ENCODE peak calls at places on chromosomes 11 and 22, in six cellular contexts. G is HCT116, K is brain microvascular endothelial cell, V is colonic mucosa, Z is fibroblast of lung, D is uterus. F is an unnamed sample.

GRCh38 chr11:35549787-35550186 is 24.4 kb upstream of the PAMR1 start:
- DNase-seq in G (no peak), Z (peak), V (no peak), K (peak), D (no peak), F (no peak)

GRCh38 chr11:13311570-13311969 is 34.0 kb downstream of the BMAL1 start:
- DNase-seq in Z (no peak), K (no peak), V (no peak), G (no peak), D (no peak), F (no peak)

GRCh38 chr22:39925273-39925672 is 24.4 kb downstream of the GRAP2 start:
- DNase-seq in Z (no peak), V (no peak), G (no peak), K (no peak), D (no peak), F (no peak)

GRCh38 chr11:10770626-10771254 is 19.7 kb downstream of the CTR9 start:
- DNase-seq in V (peak), K (peak), D (peak), Z (peak), G (peak), F (peak)

GRCh38 chr11:120400564-120401364 is 64.6 kb downstream of the ARHGEF12 start:
- DNase-seq in K (peak), V (peak), Z (peak), D (no peak), G (peak), F (no peak)

GRCh38 chr11:71996946-71997345 is 1.8 kb upstream of the IL18BP start:
- DNase-seq in Z (no peak), D (no peak), K (no peak), V (no peak), G (no peak), F (peak)

GRCh38 chr11:73393011-73393380 is 16.8 kb downstream of the RELT start:
- DNase-seq in G (no peak), K (peak), D (no peak), V (no peak), Z (no peak), F (no peak)

GRCh38 chr22:32628626-32629587 is 154.3 kb downstream of the FBXO7 start:
- DNase-seq in K (no peak), V (no peak), D (no peak), G (no peak), Z (no peak), F (no peak)

GRCh38 chr11:61004841-61005240 is 33.4 kb downstream of the CD6 start:
- DNase-seq in V (no peak), G (no peak), K (no peak), D (no peak), Z (peak), F (no peak)

GRCh38 chr22:23404689-23405365 is 175.3 kb downstream of the IGLL1 start:
- DNase-seq in K (peak), D (no peak), G (no peak), Z (no peak), V (no peak), F (no peak)

GRCh38 chr11:94897330-94897768 is 76.0 kb downstream of the CWC15 start:
- DNase-seq in G (peak), D (peak), V (peak), Z (peak), K (peak), F (no peak)

GRCh38 chr11:14855890-14856289 is 36.1 kb downstream of the CYP2R1 start:
- DNase-seq in K (no peak), D (no peak), G (no peak), V (no peak), Z (no peak), F (no peak)

GRCh38 chr11:66157182-66157864 is 87.3 kb downstream of the PACS1 start:
- DNase-seq in Z (peak), V (no peak), K (no peak), D (no peak), G (no peak), F (no peak)

GRCh38 chr11:68040957-68041591 is 2.2 kb downstream of the TCIRG1 start:
- DNase-seq in Z (no peak), K (no peak), D (peak), G (no peak), V (peak), F (peak)

GRCh38 chr11:105573091-105573490 is 36.8 kb upstream of the GRIA4 start:
- DNase-seq in G (no peak), D (no peak), K (peak), Z (peak), V (no peak), F (no peak)

GRCh38 chr22:22687638-22688500 is 43.5 kb downstream of the GGTLC2 start:
- DNase-seq in G (no peak), D (peak), V (peak), K (peak), Z (peak), F (no peak)

GRCh38 chr22:41117127-41117965 is 25.0 kb downstream of the EP300 start:
- DNase-seq in G (no peak), K (no peak), D (no peak), V (no peak), Z (no peak), F (no peak)

GRCh38 chr11:19828382-19829108 is 115.9 kb downstream of the NAV2 start:
- DNase-seq in Z (no peak), K (no peak), D (no peak), G (no peak), V (no peak), F (no peak)

GRCh38 chr11:23688835-23689234 is 808.0 kb upstream of the LUZP2 start:
- DNase-seq in D (no peak), K (peak), Z (peak), G (no peak), V (no peak), F (no peak)

GRCh38 chr11:61551630-61552029 is 29.2 kb downstream of the SYT7 start:
- DNase-seq in K (no peak), G (peak), Z (peak), D (no peak), V (no peak), F (no peak)

GRCh38 chr22:43390166-43390565 is 21.6 kb upstream of the MPPED1 start:
- DNase-seq in V (no peak), K (no peak), D (no peak), Z (no peak), G (no peak), F (no peak)

GRCh38 chr11:78211565-78211964 is 22.8 kb downstream of the USP35 start:
- DNase-seq in D (no peak), V (no peak), K (no peak), Z (no peak), G (no peak), F (no peak)

GRCh38 chr11:109898592-109898991 is 194.6 kb upstream of the ZC3H12C start:
- DNase-seq in Z (no peak), K (no peak), D (no peak), G (no peak), V (no peak), F (no peak)

GRCh38 chr11:15655552-15655951 is 540.8 kb downstream of the INSC start:
- DNase-seq in G (no peak), Z (no peak), K (no peak), V (no peak), D (no peak), F (no peak)

GRCh38 chr22:43014062-43014875 is 680 bp downstream of the PACSIN2 start:
- DNase-seq in K (no peak), D (peak), V (peak), Z (peak), G (no peak), F (peak)

GRCh38 chr22:19678949-19679348 is 35.4 kb upstream of the SEPTIN5 start:
- DNase-seq in V (no peak), D (no peak), G (no peak), K (no peak), Z (no peak), F (no peak)

GRCh38 chr11:124800226-124800929 is at the start of gene MSANTD2:
- DNase-seq in V (peak), Z (peak), G (peak), K (peak), D (peak), F (peak)
- TF ChIP-seq CTCF in V (no peak), Z (no peak), G (no peak), K (peak), D (no peak), F (no peak)

DNA sequence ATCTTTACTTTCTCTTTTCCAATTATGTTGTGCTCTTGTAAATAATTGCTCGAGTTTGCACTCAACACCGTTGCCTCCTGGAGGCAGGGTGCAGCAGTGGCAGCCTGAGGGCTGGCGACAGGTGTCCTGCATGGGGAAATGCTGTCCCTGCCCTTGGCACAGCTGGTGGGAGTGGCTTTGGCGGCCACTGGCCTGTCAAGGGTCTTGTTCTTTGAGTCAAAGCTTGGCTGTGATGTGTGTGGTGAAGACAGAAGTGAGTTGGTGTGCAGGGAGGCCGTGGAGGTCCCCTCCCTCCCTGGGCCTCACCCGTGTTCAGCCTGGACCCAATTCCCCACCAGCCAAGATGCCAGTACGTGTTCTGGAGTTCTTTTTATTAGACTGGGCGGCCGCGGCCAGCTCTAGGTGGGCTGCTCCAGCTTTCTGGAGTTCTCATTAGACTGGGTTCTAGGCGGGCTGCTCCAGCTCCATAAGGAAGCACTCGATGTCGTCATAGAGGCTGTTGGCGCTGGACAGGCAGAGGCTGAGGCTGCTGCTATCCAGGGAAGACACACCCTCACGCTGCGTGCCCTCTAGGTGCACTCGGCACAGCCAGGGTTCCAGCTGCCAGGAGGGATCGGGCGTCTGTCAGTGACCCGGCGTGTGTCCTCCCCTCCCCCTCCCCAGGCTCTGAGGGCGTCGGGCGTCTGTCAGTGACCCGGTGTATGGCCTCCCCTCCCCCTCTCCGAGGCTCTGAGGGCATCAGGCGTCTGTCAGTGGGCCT is 3.4 kb downstream of the IRF7 start:
- DNase-seq in V (peak), K (no peak), G (peak), D (peak), Z (no peak), F (peak)
- TF ChIP-seq CTCF in V (peak), K (peak), G (peak), D (no peak), Z (peak), F (peak)

GRCh38 chr22:50082961-50083461 is 2.2 kb downstream of the MLC1 start:
- DNase-seq in Z (no peak), G (no peak), D (no peak), K (no peak), V (no peak), F (no peak)
- TF ChIP-seq CTCF in Z (no peak), G (no peak), D (no peak), K (no peak), V (no peak), F (no peak)

GRCh38 chr22:36860017-36860416 is 789 bp upstream of the NCF4 start:
- DNase-seq in Z (no peak), G (no peak), K (no peak), V (no peak), D (no peak), F (no peak)
- TF ChIP-seq CTCF in Z (no peak), G (no peak), K (no peak), V (no peak), D (no peak), F (no peak)

GRCh38 chr11:12248330-12248729 is 129.0 kb upstream of the PARVA start:
- DNase-seq in G (no peak), Z (peak), K (no peak), V (peak), D (peak), F (peak)

GRCh38 chr11:12249590-12250260 is 127.6 kb upstream of the PARVA start:
- DNase-seq in V (peak), Z (no peak), D (no peak), K (no peak), G (no peak), F (no peak)

GRCh38 chr11:12253843-12254281 is 123.5 kb upstream of the PARVA start:
- DNase-seq in G (no peak), K (no peak), Z (no peak), D (no peak), V (peak), F (no peak)

GRCh38 chr11:12247543-12248287 is 129.7 kb upstream of the PARVA start:
- DNase-seq in V (no peak), G (no peak), K (no peak), Z (no peak), D (no peak), F (no peak)

DNA sequence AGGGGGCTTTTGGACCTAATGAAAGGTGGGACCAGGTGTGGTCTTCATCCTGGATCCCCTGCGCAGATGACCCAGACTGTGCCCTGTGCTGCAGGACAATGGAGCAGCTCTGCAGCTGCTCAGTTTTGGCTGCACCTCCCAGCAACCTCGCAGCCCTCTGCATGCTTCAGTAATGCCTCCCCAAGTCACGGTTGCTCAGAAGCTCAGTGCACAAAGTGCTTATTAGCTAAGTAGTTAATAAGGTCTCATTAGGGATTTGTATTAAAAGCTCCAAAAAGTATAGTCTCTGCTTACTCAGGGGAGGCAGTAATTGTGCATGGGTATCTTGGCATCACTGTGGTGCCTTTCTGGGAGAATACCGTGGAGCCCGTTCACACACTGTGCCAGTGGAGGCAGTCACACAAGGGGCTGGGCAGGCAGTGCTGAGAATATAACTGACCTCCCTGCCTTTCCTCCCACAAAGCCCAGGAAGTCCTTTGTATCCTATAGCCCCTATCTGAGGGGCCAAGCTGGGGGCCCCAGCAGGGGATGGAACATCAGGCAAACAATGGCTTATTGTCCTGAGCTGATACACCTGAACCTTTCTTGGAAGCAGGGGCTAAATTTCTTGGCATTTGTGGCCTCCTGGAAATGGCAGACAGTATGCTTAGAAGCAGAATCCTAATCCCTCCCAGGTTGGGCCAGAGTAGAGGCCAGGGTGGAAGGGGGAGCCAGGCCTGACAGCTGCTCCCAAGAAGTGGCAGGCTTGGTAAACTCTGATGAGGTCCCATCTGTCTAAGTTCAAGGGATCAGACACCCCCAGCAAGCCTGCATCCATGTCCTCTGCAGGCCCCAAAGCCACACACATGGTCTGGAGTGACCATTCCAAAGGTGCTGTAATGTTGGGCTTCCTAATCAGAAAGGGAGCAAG is 125.5 kb upstream of the PARVA start:
- DNase-seq in G (no peak), Z (no peak), V (no peak), K (no peak), D (no peak), F (no peak)
- TF ChIP-seq CTCF in G (no peak), Z (no peak), V (no peak), K (no peak), D (no peak), F (no peak)

GRCh38 chr11:29527391-29527936 is 489.4 kb downstream of the KCNA4 start:
- DNase-seq in K (peak), D (no peak), G (peak), V (no peak), Z (peak), F (no peak)
- TF ChIP-seq CTCF in K (peak), D (no peak), G (peak), V (no peak), Z (no peak), F (no peak)

DNA sequence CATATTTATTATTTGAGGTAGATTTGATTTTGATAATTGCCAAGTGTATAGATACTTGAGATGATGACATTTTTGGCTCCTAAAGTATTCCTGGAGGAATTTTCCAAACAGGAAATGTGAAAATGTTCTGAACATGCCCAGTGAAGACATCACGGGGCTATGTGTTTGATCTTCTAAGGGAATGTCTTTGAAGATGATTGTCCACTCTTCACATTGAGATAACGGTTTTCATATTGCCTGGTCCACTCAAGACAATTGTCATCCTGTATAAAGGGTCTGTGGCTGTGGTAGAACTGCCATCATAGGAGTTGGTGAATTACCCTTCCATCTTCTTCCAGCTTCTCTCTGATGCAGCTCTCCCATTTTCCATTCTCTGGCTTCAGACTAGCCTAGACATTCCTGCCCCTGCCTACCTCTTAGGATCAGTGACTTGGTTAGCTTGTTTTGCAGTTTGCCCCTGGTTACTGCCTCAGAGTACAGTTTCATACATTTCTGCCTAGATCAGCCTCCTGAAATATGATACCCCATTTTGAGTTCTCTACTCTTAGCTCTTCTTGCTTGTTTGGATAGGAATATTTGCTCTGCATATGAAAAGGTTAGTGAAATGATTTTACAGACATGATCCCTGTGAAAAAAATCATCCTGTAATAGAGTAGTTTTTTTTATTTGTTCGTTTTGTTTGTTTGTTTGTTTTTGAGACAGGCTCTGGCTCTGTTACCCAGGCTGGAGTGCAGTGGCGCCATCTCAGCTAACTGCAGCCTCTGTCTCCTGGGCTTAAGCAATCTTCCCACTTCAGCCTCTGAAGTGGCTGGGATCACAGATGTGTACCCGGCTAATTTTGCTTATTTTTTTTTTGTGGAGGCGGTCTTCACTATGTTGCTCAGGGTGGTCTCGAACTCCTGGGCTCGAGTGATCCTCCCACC is 111.4 kb upstream of the SORL1-AS1 start:
- DNase-seq in Z (peak), V (no peak), D (no peak), G (no peak), K (no peak), F (no peak)
- TF ChIP-seq CTCF in Z (no peak), V (no peak), D (no peak), G (no peak), K (no peak), F (no peak)

GRCh38 chr11:74749127-74749964 is 697 bp downstream of the RNF169 start:
- DNase-seq in Z (peak), G (peak), D (peak), V (peak), K (peak), F (peak)

GRCh38 chr11:74749965-74750296 is 1.3 kb downstream of the RNF169 start:
- DNase-seq in G (no peak), D (no peak), V (no peak), Z (no peak), K (no peak), F (no peak)

GRCh38 chr11:74744277-74744676 is 4.4 kb upstream of the RNF169 start:
- DNase-seq in D (no peak), K (no peak), G (no peak), Z (no peak), V (no peak), F (no peak)

GRCh38 chr11:74746868-74747267 is 1.8 kb upstream of the RNF169 start:
- DNase-seq in Z (no peak), K (no peak), D (no peak), V (no peak), G (no peak), F (no peak)

DNA sequence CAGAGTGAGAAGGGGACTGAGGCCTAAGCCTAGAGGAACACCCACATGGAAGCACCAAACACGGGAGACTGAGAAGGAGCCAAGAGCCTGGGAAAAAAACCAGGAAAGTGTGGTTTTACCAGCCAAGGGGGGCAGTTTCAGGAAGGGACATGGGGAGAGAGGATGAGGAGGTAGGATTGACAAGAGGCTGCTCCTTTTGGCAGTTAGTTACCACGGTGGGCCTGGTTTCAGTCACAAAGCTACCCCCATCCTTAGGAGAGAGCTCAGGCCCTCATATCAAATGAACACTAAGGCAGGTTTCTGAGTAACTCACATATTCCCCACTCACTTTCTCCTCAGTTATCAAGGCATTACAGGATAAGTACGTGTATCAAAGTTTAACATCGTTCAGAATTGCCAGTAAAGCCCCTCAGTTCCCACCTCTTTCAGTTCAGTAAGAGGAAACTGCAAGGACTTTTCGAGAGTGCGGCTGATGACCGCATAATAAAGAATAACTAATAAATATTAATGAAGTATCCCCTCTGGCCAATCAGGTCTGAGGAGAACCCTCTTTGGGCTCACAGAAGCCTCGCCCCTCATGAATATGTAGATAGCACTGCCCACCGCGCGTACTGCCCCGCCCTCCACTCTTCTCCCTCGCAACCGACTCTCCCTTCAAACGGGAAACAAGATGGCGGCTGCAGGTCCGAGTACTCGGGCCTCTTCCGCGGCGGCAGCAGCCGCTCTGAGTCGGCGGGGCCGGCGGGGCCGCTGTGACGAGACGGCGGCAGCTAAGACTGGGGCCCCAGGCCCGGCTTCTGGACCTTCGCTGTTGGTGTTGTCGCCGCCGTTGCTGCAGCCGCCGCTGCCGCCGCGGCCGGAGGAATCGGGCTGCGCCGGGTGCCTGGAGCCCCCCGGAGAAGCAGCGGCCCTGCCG is at the start of gene RNF169:
- DNase-seq in K (peak), G (peak), D (peak), V (peak), Z (peak), F (peak)
- TF ChIP-seq CTCF in K (no peak), G (no peak), D (peak), V (no peak), Z (no peak), F (no peak)

GRCh38 chr11:130145975-130146776 is 13.4 kb upstream of the ST14 start:
- DNase-seq in Z (peak), D (no peak), K (no peak), V (peak), G (peak), F (no peak)
- TF ChIP-seq CTCF in Z (no peak), D (no peak), K (peak), V (no peak), G (peak), F (no peak)